ENCODE peak calls at places on chromosomes 12 and 14, in ten cellular contexts. C is A549, O is transverse colon, E is stomach, R is GM12878, T is K562, W is SK-N-SH, U is tibial nerve, S is sigmoid colon, D is suprapubic skin. V is an unnamed sample.

GRCh38 chr12:82682851-82683261 is 3.9 kb upstream of the TMTC2 start:
- DNase-seq in C (peak; percentile 55), O (no peak), E (no peak), R (no peak), T (no peak), W (no peak), U (no peak), S (no peak), D (no peak), V (no peak)

GRCh38 chr12:7989827-7990491 is 42.6 kb upstream of the FOXJ2 start:
- DNase-seq in C (no peak), O (peak; percentile 21), E (peak; percentile 29), R (no peak), T (peak; percentile 31), W (no peak), U (no peak), S (no peak), D (peak; percentile 56), V (no peak)

GRCh38 chr12:95318071-95318545 is 100.5 kb downstream of the VEZT start:
- DNase-seq in C (peak; percentile 96), O (no peak), E (no peak), R (no peak), T (no peak), W (no peak), U (no peak), S (no peak), D (no peak), V (no peak)

GRCh38 chr12:1435456-1435855 is 158.9 kb downstream of the FBXL14 start:
- DNase-seq in C (no peak), O (peak; percentile 41), E (no peak), R (no peak), T (no peak), W (no peak), U (no peak), S (no peak), D (no peak), V (no peak)

GRCh38 chr14:66228267-66228970 is 257.8 kb upstream of the CCDC196 start:
- DNase-seq in C (peak; percentile 6), O (no peak), E (no peak), R (no peak), T (no peak), W (no peak), U (no peak), S (no peak), D (no peak), V (no peak)

GRCh38 chr12:26092706-26093105 is 32.1 kb downstream of the BHLHE41 start:
- DNase-seq in C (no peak), O (no peak), E (no peak), R (no peak), T (no peak), W (no peak), U (no peak), S (no peak), D (no peak), V (no peak)

GRCh38 chr12:115394498-115395220 is 710.7 kb upstream of the TBX3 start:
- DNase-seq in C (peak; percentile 65), O (no peak), E (no peak), R (no peak), T (no peak), W (no peak), U (no peak), S (no peak), D (no peak), V (no peak)

GRCh38 chr14:55514819-55515470 is 65.1 kb upstream of the KTN1 start:
- DNase-seq in C (no peak), O (no peak), E (no peak), R (no peak), T (no peak), W (no peak), U (no peak), S (no peak), D (no peak), V (no peak)

GRCh38 chr12:43968736-43969135 is 132.9 kb downstream of the TMEM117 start:
- DNase-seq in C (no peak), O (no peak), E (no peak), R (no peak), T (no peak), W (no peak), U (no peak), S (no peak), D (no peak), V (no peak)

GRCh38 chr14:95043732-95044462 is 113.4 kb downstream of the DICER1 start:
- DNase-seq in C (no peak), O (no peak), E (no peak), R (no peak), T (no peak), W (no peak), U (no peak), S (peak; percentile 37), D (no peak), V (no peak)

GRCh38 chr14:33967138-33967537 is 16.3 kb upstream of the EGLN3 start:
- DNase-seq in C (no peak), O (no peak), E (no peak), R (no peak), T (no peak), W (no peak), U (no peak), S (no peak), D (no peak), V (no peak)

GRCh38 chr12:85280984-85281946 is 1.2 kb downstream of the ALX1 start:
- DNase-seq in C (no peak), O (no peak), E (no peak), R (no peak), T (no peak), W (no peak), U (no peak), S (no peak), D (no peak), V (no peak)

GRCh38 chr12:85277900-85278597 is 2.0 kb upstream of the ALX1 start:
- DNase-seq in C (no peak), O (peak; percentile 12), E (no peak), R (no peak), T (no peak), W (no peak), U (no peak), S (peak; percentile 59), D (no peak), V (no peak)

GRCh38 chr12:85280138-85280983 is at the start of gene ALX1:
- DNase-seq in C (peak; percentile 77), O (peak; percentile 9), E (no peak), R (no peak), T (no peak), W (peak; percentile 75), U (no peak), S (peak; percentile 43), D (no peak), V (peak; percentile 46)

GRCh38 chr12:85278598-85279448 is 1.2 kb upstream of the ALX1 start:
- DNase-seq in C (no peak), O (no peak), E (no peak), R (no peak), T (no peak), W (no peak), U (no peak), S (no peak), D (no peak), V (no peak)

DNA sequence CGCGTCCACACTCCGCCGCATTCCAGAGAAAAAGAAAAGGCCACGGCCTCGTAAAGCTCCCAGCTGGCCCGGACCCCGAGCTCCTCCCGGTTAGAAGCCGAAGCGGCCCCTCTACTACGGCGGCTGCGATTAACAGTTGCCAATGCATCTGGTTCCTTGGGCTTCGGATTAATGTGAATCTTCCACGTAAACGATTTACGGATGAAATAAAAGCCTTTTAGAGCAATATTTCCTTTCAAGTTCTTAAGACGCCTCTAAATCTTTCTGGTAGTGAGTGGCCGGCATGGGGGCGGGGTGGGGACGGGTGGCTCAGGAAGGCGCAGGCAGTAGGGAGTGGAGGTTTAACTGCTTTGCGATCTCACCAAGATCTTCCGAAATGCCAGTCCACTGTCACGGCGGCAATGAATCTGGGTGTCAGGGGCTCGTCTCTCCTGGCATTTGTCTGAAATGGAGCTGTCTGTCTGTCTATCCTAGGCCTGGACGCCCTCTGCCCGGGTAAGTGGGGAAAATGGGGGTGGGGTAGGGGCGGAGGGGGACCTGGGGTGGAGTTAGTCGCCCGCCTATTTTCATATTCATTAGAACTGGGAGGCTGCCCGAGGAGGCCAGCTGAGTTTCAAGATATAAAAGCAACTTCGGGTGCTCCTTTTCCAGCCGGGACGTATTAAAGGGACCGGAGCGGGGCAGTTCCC is 427 bp upstream of the ALX1 start:
- DNase-seq in C (no peak), O (no peak), E (no peak), R (no peak), T (no peak), W (peak; percentile 54), U (no peak), S (peak; percentile 61), D (no peak), V (no peak)
- TF ChIP-seq EP300 in C (no peak), O (no peak), E (no peak), R (no peak), T (no peak), W (no peak), U (no peak), S (no peak), D (no peak), V (no peak)

DNA sequence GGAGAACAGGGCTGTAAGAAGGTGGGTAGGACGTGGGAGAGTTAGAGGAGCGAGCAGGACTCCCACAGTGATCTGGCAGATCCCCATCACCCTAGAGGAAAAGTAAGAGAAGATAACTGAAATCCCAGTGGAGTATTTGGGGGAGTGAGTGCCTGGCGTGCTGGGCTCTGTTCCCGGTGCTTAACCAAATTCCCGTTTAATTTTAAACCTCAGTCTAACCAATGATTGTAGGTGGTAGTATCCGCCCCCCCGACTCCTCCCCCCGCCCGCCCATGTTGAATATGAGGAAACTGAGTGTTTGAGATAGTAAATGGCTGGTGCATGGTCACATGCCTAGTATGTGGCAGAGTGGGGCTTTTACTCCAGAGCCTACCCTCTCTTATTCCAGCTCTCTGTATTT is 1.2 kb downstream of the TARBP2 start:
- DNase-seq in C (no peak), O (no peak), E (no peak), R (no peak), T (no peak), W (no peak), U (no peak), S (peak; percentile 49), D (peak; percentile 50), V (peak; percentile 50)
- TF ChIP-seq EP300 in C (no peak), O (no peak), E (no peak), R (no peak), T (no peak), W (no peak), U (no peak), S (no peak), D (no peak), V (no peak)

DNA sequence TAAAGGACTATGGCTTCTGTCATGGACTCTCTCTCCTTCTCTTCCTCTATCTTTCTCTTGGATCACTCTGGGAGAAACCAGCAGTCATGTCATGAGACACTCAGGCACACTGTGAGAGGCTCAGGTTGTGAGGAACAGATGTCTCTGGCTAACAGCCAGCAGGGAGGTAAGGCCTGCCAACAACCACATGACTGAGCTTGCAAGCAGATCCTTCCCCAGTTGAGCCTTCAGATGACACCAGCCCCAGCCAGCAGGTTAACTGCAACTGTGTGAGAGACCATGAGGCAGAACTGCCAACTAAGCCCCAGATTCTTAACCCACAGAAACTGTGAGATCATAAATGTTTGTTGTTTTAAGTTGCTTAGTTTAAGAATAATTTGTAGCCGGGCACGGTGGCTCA is 90.6 kb downstream of the VCPKMT start:
- DNase-seq in C (peak; percentile 45), O (no peak), E (no peak), R (no peak), T (no peak), W (no peak), U (no peak), S (no peak), D (no peak), V (no peak)
- TF ChIP-seq EP300 in C (no peak), O (no peak), E (no peak), R (no peak), T (no peak), W (no peak), U (no peak), S (no peak), D (no peak), V (no peak)

GRCh38 chr14:22531451-22532344 is 57.3 kb downstream of the DAD1 start:
- DNase-seq in C (no peak), O (no peak), E (no peak), R (peak; percentile 93), T (no peak), W (no peak), U (no peak), S (no peak), D (no peak), V (no peak)
- TF ChIP-seq EP300 in C (no peak), O (no peak), E (no peak), R (no peak), T (no peak), W (no peak), U (no peak), S (no peak), D (no peak), V (no peak)